ENCODE peak calls at places on chromosomes 13 and 19, in four cellular contexts. K is H1, C is IMR-90, M is H9. D is an unnamed sample.

GRCh38 chr19:1069009-1069779 is 2.2 kb downstream of the ARHGAP45 start:
- DNase-seq in K (no peak), M (no peak), C (no peak), D (no peak)

GRCh38 chr13:110964229-110965037 is 49.6 kb upstream of the ANKRD10 start:
- DNase-seq in K (no peak), M (no peak), C (no peak), D (no peak)

GRCh38 chr13:44790289-44790688 is 199.0 kb downstream of the NUFIP1 start:
- DNase-seq in K (peak; percentile 57), C (no peak), M (peak; percentile 73), D (no peak)

GRCh38 chr19:5292453-5292842 is 48.2 kb downstream of the PTPRS start:
- DNase-seq in M (no peak), K (no peak), C (peak; percentile 23), D (no peak)

GRCh38 chr19:15679089-15679488 is 6.2 kb downstream of the CYP4F12 start:
- DNase-seq in K (no peak), C (no peak), M (no peak), D (no peak)

GRCh38 chr19:54282706-54283105 is 1.8 kb upstream of the LILRB2 start:
- DNase-seq in M (no peak), K (no peak), C (no peak), D (no peak)

GRCh38 chr19:38515906-38516305 is 82.4 kb downstream of the RYR1 start:
- DNase-seq in C (no peak), K (no peak), M (no peak), D (no peak)

GRCh38 chr13:72500851-72501250 is 226.6 kb downstream of the MZT1 start:
- DNase-seq in M (no peak), C (no peak), K (no peak), D (no peak)

GRCh38 chr19:35738887-35739229 is 3.4 kb downstream of the IGFLR1 start:
- DNase-seq in C (no peak), K (no peak), M (no peak), D (no peak)

GRCh38 chr19:46772170-46773017 is 16.0 kb downstream of the SLC1A5 start:
- DNase-seq in M (no peak), K (no peak), C (no peak), D (no peak)

GRCh38 chr13:110187501-110188161 is 119.3 kb downstream of the COL4A1 start:
- DNase-seq in C (peak; percentile 78), K (no peak), M (no peak), D (no peak)

GRCh38 chr19:5154129-5154798 is 185.4 kb downstream of the KDM4B start:
- DNase-seq in C (no peak), K (peak; percentile 91), M (peak; percentile 79), D (peak; percentile 62)

GRCh38 chr13:94009696-94010095 is 469.8 kb downstream of the DCT start:
- DNase-seq in M (no peak), C (peak; percentile 64), K (no peak), D (no peak)

GRCh38 chr19:32542477-32543106 is 38.4 kb upstream of the PDCD5 start:
- DNase-seq in C (no peak), K (no peak), M (no peak), D (no peak)

GRCh38 chr13:110293037-110293436 is 13.9 kb downstream of the COL4A1 start:
- DNase-seq in M (no peak), C (no peak), K (no peak), D (no peak)

GRCh38 chr13:30676672-30677071 is 58.7 kb upstream of the ALOX5AP start:
- DNase-seq in K (no peak), M (no peak), C (peak; percentile 47), D (peak; percentile 44)

GRCh38 chr19:55640043-55640576 is 692 bp upstream of the ZNF580 start:
- DNase-seq in K (no peak), M (peak; percentile 80), C (peak; percentile 68), D (peak; percentile 59)

GRCh38 chr13:30685320-30685859 is 50.0 kb upstream of the ALOX5AP start:
- DNase-seq in K (no peak), M (no peak), C (no peak), D (no peak)

GRCh38 chr13:30108913-30109237 is 198.5 kb downstream of the KATNAL1 start:
- DNase-seq in C (no peak), K (no peak), M (no peak), D (no peak)

GRCh38 chr19:13599681-13600080 is 93.4 kb upstream of the CACNA1A start:
- DNase-seq in M (no peak), C (no peak), K (no peak), D (no peak)

GRCh38 chr19:13597625-13598024 is 91.3 kb upstream of the CACNA1A start:
- DNase-seq in M (peak; percentile 60), C (peak; percentile 74), K (peak; percentile 56), D (peak; percentile 57)

GRCh38 chr19:13600802-13601201 is 94.5 kb upstream of the CACNA1A start:
- DNase-seq in M (no peak), K (no peak), C (no peak), D (no peak)

GRCh38 chr19:13600091-13600490 is 93.8 kb upstream of the CACNA1A start:
- DNase-seq in K (no peak), M (no peak), C (no peak), D (no peak)

DNA sequence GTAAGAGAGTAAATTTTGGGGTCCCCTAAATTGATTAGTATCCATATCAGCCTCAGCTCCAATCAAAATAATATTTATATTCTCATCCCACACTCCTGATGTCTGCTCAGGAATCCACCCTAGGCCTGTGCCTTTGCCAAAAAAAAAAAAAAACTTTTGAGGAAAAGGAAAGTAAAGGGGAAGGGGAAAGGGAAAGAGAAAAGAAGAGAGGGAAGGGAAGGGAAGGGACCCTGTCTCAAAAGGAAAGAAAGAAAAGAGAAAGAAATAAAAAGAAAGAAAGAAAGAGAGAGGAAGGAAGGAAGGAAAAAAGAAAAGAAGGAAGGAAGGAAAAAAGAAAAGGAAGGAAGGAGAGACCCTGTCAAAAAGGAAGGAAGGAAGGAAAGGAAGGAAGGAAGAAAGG is 91.8 kb upstream of the CACNA1A start:
- DNase-seq in C (no peak), K (no peak), M (no peak), D (no peak)
- H3K18ac ChIP-seq in C (no peak overlapping the region), K (no peak overlapping the region), M (no peak overlapping the region), D (no peak overlapping the region)

GRCh38 chr19:7605490-7606222 is 10.0 kb downstream of the CAMSAP3 start:
- DNase-seq in K (peak; percentile 86), M (peak; percentile 84), C (no peak), D (peak; percentile 83)
- H4K5ac ChIP-seq in K (no peak overlapping the region), M (no peak overlapping the region), C (no peak overlapping the region), D (no peak overlapping the region)

DNA sequence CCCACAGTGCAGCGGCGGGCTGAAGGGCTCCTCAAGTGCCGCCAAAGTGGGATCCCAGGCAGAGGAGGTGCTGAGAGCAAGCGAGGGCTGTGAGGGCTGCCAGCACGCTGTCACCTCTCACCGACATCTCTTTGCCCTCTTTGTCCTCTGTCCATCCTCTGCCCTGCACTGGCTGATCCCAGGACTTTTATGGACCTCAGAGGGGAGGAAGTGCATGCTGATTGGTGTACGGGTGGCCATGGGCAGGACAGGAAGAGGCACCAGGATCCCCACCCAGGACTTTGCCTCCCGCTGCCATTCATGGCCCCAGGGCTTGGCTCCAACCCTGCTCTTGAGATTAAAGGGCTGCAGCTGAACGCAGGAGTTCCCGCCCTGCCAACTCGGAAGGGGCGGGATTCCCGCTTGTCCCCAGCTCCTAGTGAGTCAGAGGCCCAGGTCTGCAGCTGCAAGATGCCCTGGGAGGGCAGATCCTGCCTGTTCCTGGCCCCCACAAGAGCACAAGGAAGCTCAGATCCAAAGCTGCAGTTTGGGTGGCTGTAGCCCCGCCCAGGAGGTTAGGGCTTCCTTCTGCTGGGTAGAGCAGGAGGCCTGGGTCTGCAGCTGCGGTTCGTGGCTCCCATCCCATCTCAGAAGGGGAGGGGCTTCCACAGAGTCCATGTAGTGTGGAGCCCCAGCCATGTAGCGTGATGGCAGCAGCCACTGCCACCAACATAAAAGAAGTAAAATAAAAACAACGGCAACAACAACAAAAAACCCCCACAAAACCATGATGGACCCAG is 1716.7 kb downstream of the SLITRK1 start:
- DNase-seq in M (no peak), C (no peak), K (no peak), D (no peak)
- H3K18ac ChIP-seq in M (peak overlapping the region; percentile 70), C (no peak overlapping the region), K (no peak overlapping the region), D (no peak overlapping the region)

GRCh38 chr13:105928048-105928447 is 607.4 kb downstream of the EFNB2 start:
- DNase-seq in M (no peak), K (no peak), C (no peak), D (no peak)
- H4K5ac ChIP-seq in M (no peak overlapping the region), K (no peak overlapping the region), C (no peak overlapping the region), D (no peak overlapping the region)

GRCh38 chr19:18045307-18046013 is 37.5 kb downstream of the ARRDC2 start:
- DNase-seq in K (no peak), C (no peak), M (no peak), D (no peak)
- H3K18ac ChIP-seq in K (no peak overlapping the region), C (peak overlapping the region; percentile 47), M (no peak overlapping the region), D (no peak overlapping the region)

GRCh38 chr13:28128030-28128429 is 10.3 kb upstream of the PAN3 start:
- DNase-seq in C (no peak), K (no peak), M (no peak), D (no peak)
- H4K5ac ChIP-seq in C (no peak overlapping the region), K (no peak overlapping the region), M (no peak overlapping the region), D (no peak overlapping the region)

GRCh38 chr19:40553885-40554857 is 22.5 kb upstream of the SHKBP1 start:
- DNase-seq in M (peak; percentile 78), C (no peak), K (peak; percentile 76), D (peak; percentile 61)
- H3K18ac ChIP-seq in M (no peak overlapping the region), C (no peak overlapping the region), K (peak overlapping the region; percentile 25), D (no peak overlapping the region)

DNA sequence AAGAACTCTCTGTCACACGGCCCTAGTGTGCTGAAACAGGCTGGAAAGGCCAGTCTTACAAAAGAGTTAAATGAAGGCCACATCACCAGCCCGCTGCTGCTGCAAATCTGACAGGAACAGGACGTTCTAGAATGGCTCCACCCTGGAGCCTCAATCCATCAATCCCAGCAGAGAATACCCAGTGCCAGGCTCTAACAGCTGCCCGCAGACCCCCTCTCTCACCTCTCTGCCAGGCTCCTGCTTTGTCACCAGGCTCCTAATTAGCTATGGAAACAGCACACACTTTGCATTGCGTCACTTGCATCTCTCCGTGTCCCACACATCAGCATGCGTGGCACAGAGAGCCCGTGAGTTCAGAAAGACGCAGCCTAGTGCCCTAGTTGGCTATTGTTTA is 314.1 kb downstream of the FOXO1 start:
- DNase-seq in K (no peak), C (no peak), M (no peak), D (no peak)
- H4K5ac ChIP-seq in K (no peak overlapping the region), C (no peak overlapping the region), M (no peak overlapping the region), D (no peak overlapping the region)